ENCODE peak calls at places on chromosomes 2 and 18, in nine cellular contexts. One of them, this sample, is unnamed. For H3K36me3, the result is how much of the 10 kb centered on the place peaks cover.

GRCh38 chr2:157625311-157625710 is 3.4 kb downstream of the ACVR1C start:
- DNase-seq in ovary: no peak
- DNase-seq in lower lobe of right lung: no peak
- DNase-seq in PC-9: no peak
- DNase-seq in testis: no peak
- DNase-seq in keratinocyte: no peak
- DNase-seq in colonic mucosa: no peak
- DNase-seq in spleen: no peak
- DNase-seq in tibial nerve: no peak
- DNase-seq in this sample: no peak

GRCh38 chr2:45890819-45891218 is 239.3 kb downstream of the PRKCE start:
- DNase-seq in ovary: no peak
- DNase-seq in lower lobe of right lung: no peak
- DNase-seq in PC-9: no peak
- DNase-seq in testis: no peak
- DNase-seq in keratinocyte: no peak
- DNase-seq in colonic mucosa: no peak
- DNase-seq in spleen: no peak
- DNase-seq in tibial nerve: no peak
- DNase-seq in this sample: no peak

GRCh38 chr2:121897335-121897970 is 142.0 kb downstream of the TSN start:
- DNase-seq in ovary: no peak
- DNase-seq in lower lobe of right lung: no peak
- DNase-seq in PC-9: no peak
- DNase-seq in testis: peak
- DNase-seq in keratinocyte: no peak
- DNase-seq in colonic mucosa: no peak
- DNase-seq in spleen: no peak
- DNase-seq in tibial nerve: no peak
- DNase-seq in this sample: no peak

GRCh38 chr2:117983040-117983439 is 30.8 kb downstream of the CCDC93 start:
- DNase-seq in ovary: no peak
- DNase-seq in lower lobe of right lung: no peak
- DNase-seq in PC-9: no peak
- DNase-seq in testis: no peak
- DNase-seq in keratinocyte: no peak
- DNase-seq in colonic mucosa: no peak
- DNase-seq in spleen: no peak
- DNase-seq in tibial nerve: no peak
- DNase-seq in this sample: no peak

GRCh38 chr2:128520787-128521186 is 202.1 kb upstream of the HS6ST1 start:
- DNase-seq in ovary: no peak
- DNase-seq in lower lobe of right lung: no peak
- DNase-seq in PC-9: peak
- DNase-seq in testis: no peak
- DNase-seq in keratinocyte: no peak
- DNase-seq in colonic mucosa: no peak
- DNase-seq in spleen: peak
- DNase-seq in tibial nerve: no peak
- DNase-seq in this sample: no peak

GRCh38 chr2:128091691-128092050 is 671 bp downstream of the UGGT1 start:
- DNase-seq in ovary: no peak
- DNase-seq in lower lobe of right lung: no peak
- DNase-seq in PC-9: peak
- DNase-seq in testis: no peak
- DNase-seq in keratinocyte: no peak
- DNase-seq in colonic mucosa: no peak
- DNase-seq in spleen: no peak
- DNase-seq in tibial nerve: no peak
- DNase-seq in this sample: no peak

GRCh38 chr2:109087055-109087663 is 41.8 kb upstream of the SH3RF3 start:
- DNase-seq in ovary: no peak
- DNase-seq in lower lobe of right lung: no peak
- DNase-seq in PC-9: no peak
- DNase-seq in testis: no peak
- DNase-seq in keratinocyte: no peak
- DNase-seq in colonic mucosa: no peak
- DNase-seq in spleen: no peak
- DNase-seq in tibial nerve: no peak
- DNase-seq in this sample: no peak

GRCh38 chr18:23306842-23307241 is 146.2 kb upstream of the RIOK3 start:
- DNase-seq in ovary: no peak
- DNase-seq in lower lobe of right lung: no peak
- DNase-seq in PC-9: no peak
- DNase-seq in testis: no peak
- DNase-seq in keratinocyte: no peak
- DNase-seq in colonic mucosa: no peak
- DNase-seq in spleen: no peak
- DNase-seq in tibial nerve: no peak
- DNase-seq in this sample: no peak

GRCh38 chr2:47510745-47511144 is 107.8 kb downstream of the MSH2 start:
- DNase-seq in ovary: no peak
- DNase-seq in lower lobe of right lung: no peak
- DNase-seq in PC-9: no peak
- DNase-seq in testis: no peak
- DNase-seq in keratinocyte: no peak
- DNase-seq in colonic mucosa: no peak
- DNase-seq in spleen: no peak
- DNase-seq in tibial nerve: no peak
- DNase-seq in this sample: no peak

GRCh38 chr18:80175451-80176235 is 66.6 kb downstream of the ADNP2 start:
- DNase-seq in ovary: no peak
- DNase-seq in lower lobe of right lung: no peak
- DNase-seq in PC-9: no peak
- DNase-seq in testis: no peak
- DNase-seq in keratinocyte: no peak
- DNase-seq in colonic mucosa: no peak
- DNase-seq in spleen: no peak
- DNase-seq in tibial nerve: no peak
- DNase-seq in this sample: no peak

GRCh38 chr2:191165190-191165643 is 14.4 kb upstream of the STAT4 start:
- DNase-seq in ovary: no peak
- DNase-seq in lower lobe of right lung: no peak
- DNase-seq in PC-9: peak
- DNase-seq in testis: no peak
- DNase-seq in keratinocyte: no peak
- DNase-seq in colonic mucosa: no peak
- DNase-seq in spleen: no peak
- DNase-seq in tibial nerve: no peak
- DNase-seq in this sample: no peak

GRCh38 chr2:168552450-168552856 is 96.4 kb downstream of the CERS6 start:
- DNase-seq in ovary: no peak
- DNase-seq in lower lobe of right lung: peak
- DNase-seq in PC-9: no peak
- DNase-seq in testis: no peak
- DNase-seq in keratinocyte: no peak
- DNase-seq in colonic mucosa: no peak
- DNase-seq in spleen: peak
- DNase-seq in tibial nerve: no peak
- DNase-seq in this sample: no peak

GRCh38 chr2:197198890-197199289 is 111.7 kb downstream of the ANKRD44 start:
- DNase-seq in ovary: peak
- DNase-seq in lower lobe of right lung: peak
- DNase-seq in PC-9: no peak
- DNase-seq in testis: peak
- DNase-seq in keratinocyte: no peak
- DNase-seq in colonic mucosa: peak
- DNase-seq in spleen: peak
- DNase-seq in tibial nerve: no peak
- DNase-seq in this sample: peak

GRCh38 chr2:23627236-23627990 is 242.4 kb downstream of the KLHL29 start:
- DNase-seq in ovary: no peak
- DNase-seq in lower lobe of right lung: peak
- DNase-seq in PC-9: no peak
- DNase-seq in testis: no peak
- DNase-seq in keratinocyte: no peak
- DNase-seq in colonic mucosa: no peak
- DNase-seq in spleen: peak
- DNase-seq in tibial nerve: no peak
- DNase-seq in this sample: no peak

GRCh38 chr2:121205321-121205942 is 79.6 kb downstream of the TFCP2L1 start:
- DNase-seq in ovary: no peak
- DNase-seq in lower lobe of right lung: peak
- DNase-seq in PC-9: peak
- DNase-seq in testis: no peak
- DNase-seq in keratinocyte: no peak
- DNase-seq in colonic mucosa: no peak
- DNase-seq in spleen: peak
- DNase-seq in tibial nerve: no peak
- DNase-seq in this sample: peak

GRCh38 chr2:207903236-207903635 is 122.1 kb downstream of the PLEKHM3 start:
- DNase-seq in ovary: no peak
- DNase-seq in lower lobe of right lung: no peak
- DNase-seq in PC-9: no peak
- DNase-seq in testis: no peak
- DNase-seq in keratinocyte: no peak
- DNase-seq in colonic mucosa: no peak
- DNase-seq in spleen: no peak
- DNase-seq in tibial nerve: no peak
- DNase-seq in this sample: no peak

GRCh38 chr18:11050966-11051365 is 98.4 kb downstream of the PIEZO2 start:
- DNase-seq in ovary: no peak
- DNase-seq in lower lobe of right lung: no peak
- DNase-seq in PC-9: no peak
- DNase-seq in testis: no peak
- DNase-seq in keratinocyte: no peak
- DNase-seq in colonic mucosa: no peak
- DNase-seq in spleen: no peak
- DNase-seq in tibial nerve: no peak
- DNase-seq in this sample: no peak
- TF ChIP-seq CTCF in ovary: no peak
- TF ChIP-seq CTCF in lower lobe of right lung: no peak
- TF ChIP-seq CTCF in PC-9: no peak
- TF ChIP-seq CTCF in testis: no peak
- TF ChIP-seq CTCF in keratinocyte: no peak
- TF ChIP-seq CTCF in colonic mucosa: no peak
- TF ChIP-seq CTCF in spleen: no peak
- TF ChIP-seq CTCF in tibial nerve: no peak
- TF ChIP-seq CTCF in this sample: no peak

GRCh38 chr2:99156901-99157300 is 2.1 kb downstream of the LIPT1 start:
- DNase-seq in ovary: no peak
- DNase-seq in lower lobe of right lung: no peak
- DNase-seq in PC-9: no peak
- DNase-seq in testis: no peak
- DNase-seq in keratinocyte: no peak
- DNase-seq in colonic mucosa: no peak
- DNase-seq in spleen: no peak
- DNase-seq in tibial nerve: no peak
- DNase-seq in this sample: no peak
- H3K27ac ChIP-seq in ovary: no peak
- H3K27ac ChIP-seq in lower lobe of right lung: no peak
- H3K27ac ChIP-seq in PC-9: no peak
- H3K27ac ChIP-seq in testis: no peak
- H3K27ac ChIP-seq in keratinocyte: no peak
- H3K27ac ChIP-seq in colonic mucosa: no peak
- H3K27ac ChIP-seq in spleen: no peak
- H3K27ac ChIP-seq in tibial nerve: no peak
- H3K27ac ChIP-seq in this sample: no peak

DNA sequence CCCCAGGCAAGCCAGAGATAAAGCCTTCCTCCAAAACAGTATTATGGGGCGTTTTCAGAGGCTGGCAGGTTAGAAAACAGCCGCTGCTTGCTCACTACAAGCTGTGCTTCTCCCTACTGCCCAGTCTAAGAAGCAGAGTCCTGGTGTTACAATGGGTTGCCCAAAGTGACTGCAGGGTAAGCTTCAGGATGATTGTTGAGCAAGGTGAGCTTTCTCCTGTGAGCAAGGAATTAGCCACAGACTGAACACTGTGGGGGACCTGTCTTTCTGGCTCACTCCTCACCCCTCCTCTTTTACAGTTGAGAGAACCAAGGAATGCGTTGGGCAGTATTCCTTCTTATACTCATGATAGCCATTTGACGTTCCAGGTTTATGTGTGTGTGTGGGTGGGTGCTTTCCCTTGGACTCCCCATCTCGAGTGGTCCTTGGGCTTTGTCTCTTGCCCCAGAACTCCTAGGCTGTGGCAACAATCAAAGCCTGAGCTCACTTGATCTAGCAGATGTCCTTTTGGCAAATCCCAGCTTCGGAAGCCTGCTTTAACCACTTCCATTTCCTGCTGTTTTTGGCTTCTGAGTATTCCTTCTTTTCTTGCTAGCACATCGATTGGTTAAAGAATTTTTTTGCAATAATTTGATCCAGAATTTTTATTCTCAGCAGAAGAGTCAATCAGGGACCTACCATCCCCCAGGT is 47.5 kb downstream of the KDM3A start:
- DNase-seq in ovary: no peak
- DNase-seq in lower lobe of right lung: no peak
- DNase-seq in PC-9: no peak
- DNase-seq in testis: no peak
- DNase-seq in keratinocyte: no peak
- DNase-seq in colonic mucosa: no peak
- DNase-seq in spleen: no peak
- DNase-seq in tibial nerve: no peak
- DNase-seq in this sample: no peak
- H3K36me3 ChIP-seq in ovary: under half
- H3K36me3 ChIP-seq in lower lobe of right lung: half or more
- H3K36me3 ChIP-seq in PC-9: half or more
- H3K36me3 ChIP-seq in testis: under half
- H3K36me3 ChIP-seq in keratinocyte: under half
- H3K36me3 ChIP-seq in colonic mucosa: under half
- H3K36me3 ChIP-seq in spleen: half or more
- H3K36me3 ChIP-seq in tibial nerve: half or more
- H3K36me3 ChIP-seq in this sample: under half

GRCh38 chr2:144519934-144520717 is at the start of gene ZEB2:
- DNase-seq in ovary: peak
- DNase-seq in lower lobe of right lung: peak
- DNase-seq in PC-9: no peak
- DNase-seq in testis: peak
- DNase-seq in keratinocyte: no peak
- DNase-seq in colonic mucosa: peak
- DNase-seq in spleen: peak
- DNase-seq in tibial nerve: no peak
- DNase-seq in this sample: peak
- TF ChIP-seq CTCF in ovary: peak
- TF ChIP-seq CTCF in lower lobe of right lung: peak
- TF ChIP-seq CTCF in PC-9: no peak
- TF ChIP-seq CTCF in testis: peak
- TF ChIP-seq CTCF in keratinocyte: no peak
- TF ChIP-seq CTCF in colonic mucosa: no peak
- TF ChIP-seq CTCF in spleen: peak
- TF ChIP-seq CTCF in tibial nerve: peak
- TF ChIP-seq CTCF in this sample: peak